ENCODE peak calls at places on chromosomes 6 and 20, in six cellular contexts. One of them, this sample, is unnamed.

GRCh38 chr6:31010393-31011060 is at the start of gene MUC22:
- DNase-seq in kidney: no peak
- DNase-seq in uterus: no peak
- DNase-seq in lower lobe of right lung: no peak
- DNase-seq in neuronal stem cell: no peak
- DNase-seq in osteoblast: peak; percentile 92
- DNase-seq in this sample: no peak

GRCh38 chr6:155247618-155248017 is 16.2 kb upstream of the CLDN20 start:
- DNase-seq in uterus: no peak
- DNase-seq in neuronal stem cell: no peak
- DNase-seq in lower lobe of right lung: no peak
- DNase-seq in kidney: no peak
- DNase-seq in osteoblast: peak; percentile 97
- DNase-seq in this sample: no peak

GRCh38 chr20:32362924-32363364 is 4.8 kb downstream of the ASXL1 start:
- DNase-seq in osteoblast: peak; percentile 79
- DNase-seq in uterus: no peak
- DNase-seq in lower lobe of right lung: no peak
- DNase-seq in kidney: no peak
- DNase-seq in neuronal stem cell: no peak
- DNase-seq in this sample: no peak

GRCh38 chr20:15079594-15080340 is 742.4 kb upstream of the FLRT3 start:
- DNase-seq in kidney: no peak
- DNase-seq in osteoblast: no peak
- DNase-seq in lower lobe of right lung: no peak
- DNase-seq in neuronal stem cell: no peak
- DNase-seq in uterus: no peak
- DNase-seq in this sample: no peak

GRCh38 chr6:23016701-23017100 is 447.3 kb downstream of the HDGFL1 start:
- DNase-seq in neuronal stem cell: no peak
- DNase-seq in uterus: no peak
- DNase-seq in osteoblast: no peak
- DNase-seq in kidney: no peak
- DNase-seq in lower lobe of right lung: no peak
- DNase-seq in this sample: no peak

GRCh38 chr6:26044140-26045045 is 42.8 kb upstream of the HFE start:
- DNase-seq in neuronal stem cell: no peak
- DNase-seq in kidney: peak; percentile 87
- DNase-seq in lower lobe of right lung: peak; percentile 69
- DNase-seq in osteoblast: no peak
- DNase-seq in uterus: no peak
- DNase-seq in this sample: peak; percentile 92

GRCh38 chr6:8329592-8329991 is 105.8 kb downstream of the SLC35B3 start:
- DNase-seq in kidney: no peak
- DNase-seq in lower lobe of right lung: no peak
- DNase-seq in osteoblast: no peak
- DNase-seq in neuronal stem cell: peak; percentile 26
- DNase-seq in uterus: no peak
- DNase-seq in this sample: no peak

GRCh38 chr6:130162421-130162820 is 60.3 kb downstream of the SAMD3 start:
- DNase-seq in neuronal stem cell: no peak
- DNase-seq in kidney: no peak
- DNase-seq in uterus: no peak
- DNase-seq in lower lobe of right lung: no peak
- DNase-seq in osteoblast: no peak
- DNase-seq in this sample: no peak

GRCh38 chr6:111972714-111973678 is 80.9 kb upstream of the CCN6 start:
- DNase-seq in uterus: peak; percentile 78
- DNase-seq in neuronal stem cell: no peak
- DNase-seq in osteoblast: peak; percentile 76
- DNase-seq in lower lobe of right lung: no peak
- DNase-seq in kidney: peak; percentile 73
- DNase-seq in this sample: peak; percentile 47

GRCh38 chr6:131022691-131023090 is 40.4 kb downstream of the EPB41L2 start:
- DNase-seq in neuronal stem cell: no peak
- DNase-seq in kidney: no peak
- DNase-seq in osteoblast: no peak
- DNase-seq in lower lobe of right lung: no peak
- DNase-seq in uterus: no peak
- DNase-seq in this sample: no peak

GRCh38 chr20:46430921-46431712 is 24.7 kb upstream of the ELMO2 start:
- DNase-seq in lower lobe of right lung: no peak
- DNase-seq in osteoblast: no peak
- DNase-seq in uterus: no peak
- DNase-seq in kidney: no peak
- DNase-seq in neuronal stem cell: peak; percentile 18
- DNase-seq in this sample: no peak

GRCh38 chr6:45609141-45609638 is 231.5 kb upstream of the SUPT3H start:
- DNase-seq in osteoblast: no peak
- DNase-seq in kidney: no peak
- DNase-seq in neuronal stem cell: no peak
- DNase-seq in lower lobe of right lung: peak; percentile 49
- DNase-seq in uterus: no peak
- DNase-seq in this sample: no peak

GRCh38 chr6:44221291-44221960 is 2.0 kb upstream of the SLC29A1 start:
- DNase-seq in lower lobe of right lung: peak; percentile 92
- DNase-seq in neuronal stem cell: no peak
- DNase-seq in kidney: peak; percentile 97
- DNase-seq in osteoblast: peak; percentile 99
- DNase-seq in uterus: peak; percentile 90
- DNase-seq in this sample: peak; percentile 98

GRCh38 chr20:32326507-32326851 is 31.7 kb upstream of the ASXL1 start:
- DNase-seq in osteoblast: no peak
- DNase-seq in kidney: no peak
- DNase-seq in neuronal stem cell: no peak
- DNase-seq in lower lobe of right lung: no peak
- DNase-seq in uterus: no peak
- DNase-seq in this sample: no peak

GRCh38 chr6:1737463-1738311 is 128.0 kb downstream of the FOXC1 start:
- DNase-seq in uterus: no peak
- DNase-seq in osteoblast: no peak
- DNase-seq in kidney: no peak
- DNase-seq in neuronal stem cell: no peak
- DNase-seq in lower lobe of right lung: no peak
- DNase-seq in this sample: no peak

GRCh38 chr20:39312107-39312506 is 350.0 kb downstream of the DHX35 start:
- DNase-seq in neuronal stem cell: no peak
- DNase-seq in uterus: no peak
- DNase-seq in lower lobe of right lung: no peak
- DNase-seq in osteoblast: no peak
- DNase-seq in kidney: no peak
- DNase-seq in this sample: no peak

GRCh38 chr6:40809627-40810026 is 222.5 kb upstream of the LRFN2 start:
- DNase-seq in osteoblast: no peak
- DNase-seq in kidney: no peak
- DNase-seq in lower lobe of right lung: no peak
- DNase-seq in neuronal stem cell: no peak
- DNase-seq in uterus: no peak
- DNase-seq in this sample: no peak

GRCh38 chr20:1945134-1945618 is 48.7 kb downstream of the PDYN start:
- DNase-seq in neuronal stem cell: no peak
- DNase-seq in uterus: peak; percentile 54
- DNase-seq in lower lobe of right lung: peak; percentile 82
- DNase-seq in osteoblast: no peak
- DNase-seq in kidney: peak; percentile 83
- DNase-seq in this sample: peak; percentile 92

GRCh38 chr20:56322661-56323060 is 36.1 kb upstream of the FAM210B start:
- DNase-seq in osteoblast: no peak
- DNase-seq in kidney: no peak
- DNase-seq in uterus: no peak
- DNase-seq in lower lobe of right lung: no peak
- DNase-seq in neuronal stem cell: no peak
- DNase-seq in this sample: no peak

GRCh38 chr6:4892785-4893485 is 110.9 kb downstream of the RPP40 start:
- DNase-seq in lower lobe of right lung: no peak
- DNase-seq in osteoblast: peak; percentile 21
- DNase-seq in kidney: no peak
- DNase-seq in neuronal stem cell: no peak
- DNase-seq in uterus: no peak
- DNase-seq in this sample: no peak

GRCh38 chr6:132194529-132194928 is 206.7 kb downstream of the MOXD1 start:
- DNase-seq in lower lobe of right lung: no peak
- DNase-seq in kidney: no peak
- DNase-seq in osteoblast: no peak
- DNase-seq in uterus: no peak
- DNase-seq in neuronal stem cell: no peak
- DNase-seq in this sample: no peak

GRCh38 chr6:46062312-46062711 is 46.7 kb upstream of the CLIC5 start:
- DNase-seq in uterus: no peak
- DNase-seq in kidney: peak; percentile 85
- DNase-seq in lower lobe of right lung: peak; percentile 68
- DNase-seq in osteoblast: no peak
- DNase-seq in neuronal stem cell: no peak
- DNase-seq in this sample: peak; percentile 8

DNA sequence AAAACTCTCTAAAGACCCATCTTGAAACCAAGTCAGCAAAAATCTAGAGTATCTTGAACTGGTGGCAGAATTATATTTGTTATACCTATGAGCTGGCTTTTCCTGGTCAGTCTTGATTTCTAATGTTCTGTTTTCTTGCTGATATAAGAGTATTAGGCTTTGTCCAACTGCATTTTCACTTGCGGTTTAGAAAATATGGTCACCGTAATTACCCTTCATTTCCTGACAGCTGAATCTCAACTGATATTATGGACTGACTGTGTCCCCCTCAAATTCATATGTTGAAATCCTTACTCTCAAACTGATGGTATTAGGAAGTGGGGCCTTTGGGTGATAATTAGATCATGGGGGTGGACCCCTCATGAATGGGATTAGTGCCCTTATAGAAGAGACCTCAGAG is 72.1 kb downstream of the TXLNB start:
- DNase-seq in uterus: no peak
- DNase-seq in osteoblast: no peak
- DNase-seq in kidney: no peak
- DNase-seq in neuronal stem cell: no peak
- DNase-seq in lower lobe of right lung: no peak
- DNase-seq in this sample: no peak
- H3K4me3 ChIP-seq in uterus: no peak overlapping the region
- H3K4me3 ChIP-seq in osteoblast: no peak overlapping the region
- H3K4me3 ChIP-seq in kidney: no peak overlapping the region
- H3K4me3 ChIP-seq in neuronal stem cell: no peak overlapping the region
- H3K4me3 ChIP-seq in lower lobe of right lung: no peak overlapping the region
- H3K4me3 ChIP-seq in this sample: no peak overlapping the region

GRCh38 chr20:44566018-44566417 is 16.4 kb upstream of the PKIG start:
- DNase-seq in osteoblast: no peak
- DNase-seq in uterus: no peak
- DNase-seq in lower lobe of right lung: no peak
- DNase-seq in neuronal stem cell: no peak
- DNase-seq in kidney: no peak
- DNase-seq in this sample: no peak

GRCh38 chr20:44561876-44562275 is 20.5 kb upstream of the PKIG start:
- DNase-seq in kidney: no peak
- DNase-seq in lower lobe of right lung: no peak
- DNase-seq in osteoblast: no peak
- DNase-seq in neuronal stem cell: no peak
- DNase-seq in uterus: no peak
- DNase-seq in this sample: no peak

GRCh38 chr20:44559302-44559701 is 23.1 kb upstream of the PKIG start:
- DNase-seq in neuronal stem cell: no peak
- DNase-seq in uterus: no peak
- DNase-seq in osteoblast: no peak
- DNase-seq in kidney: no peak
- DNase-seq in lower lobe of right lung: no peak
- DNase-seq in this sample: no peak

DNA sequence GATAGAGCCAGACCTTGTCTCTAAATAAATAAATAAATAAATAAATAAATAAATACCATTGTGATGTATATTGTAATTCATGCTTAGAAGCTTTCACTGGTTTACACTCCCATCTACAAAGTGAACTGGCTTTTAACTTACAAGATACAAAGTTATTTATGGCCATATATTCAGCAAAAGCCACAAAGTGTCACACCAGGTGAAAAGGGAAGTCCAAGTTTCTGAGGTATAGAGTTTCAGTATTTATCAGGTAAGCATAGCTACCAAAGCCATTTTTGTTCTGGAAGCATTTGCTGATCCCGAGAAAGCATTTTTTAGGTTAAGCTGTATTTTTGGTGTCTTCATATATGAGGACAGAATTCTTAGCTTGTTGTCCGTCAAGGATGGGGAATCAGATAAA is 22.1 kb upstream of the PKIG start:
- DNase-seq in kidney: no peak
- DNase-seq in lower lobe of right lung: no peak
- DNase-seq in uterus: no peak
- DNase-seq in neuronal stem cell: no peak
- DNase-seq in osteoblast: no peak
- DNase-seq in this sample: no peak
- H3K27ac ChIP-seq in kidney: no peak overlapping the region
- H3K27ac ChIP-seq in lower lobe of right lung: no peak overlapping the region
- H3K27ac ChIP-seq in uterus: no peak overlapping the region
- H3K27ac ChIP-seq in neuronal stem cell: no peak overlapping the region
- H3K27ac ChIP-seq in osteoblast: no peak overlapping the region
- H3K27ac ChIP-seq in this sample: no peak overlapping the region

GRCh38 chr6:90388395-90388794 is 91.8 kb upstream of the BACH2 start:
- DNase-seq in uterus: no peak
- DNase-seq in neuronal stem cell: no peak
- DNase-seq in osteoblast: no peak
- DNase-seq in kidney: no peak
- DNase-seq in lower lobe of right lung: no peak
- DNase-seq in this sample: no peak
- H3K4me1 ChIP-seq in uterus: no peaks in the 10 kb centered on the region
- H3K4me1 ChIP-seq in neuronal stem cell: peaks cover 14% of the 10 kb centered on the region
- H3K4me1 ChIP-seq in osteoblast: no peaks in the 10 kb centered on the region
- H3K4me1 ChIP-seq in kidney: no peaks in the 10 kb centered on the region
- H3K4me1 ChIP-seq in lower lobe of right lung: no peaks in the 10 kb centered on the region
- H3K4me1 ChIP-seq in this sample: no peaks in the 10 kb centered on the region

GRCh38 chr6:68559052-68559451 is 76.0 kb upstream of the ADGRB3 start:
- DNase-seq in uterus: no peak
- DNase-seq in lower lobe of right lung: no peak
- DNase-seq in neuronal stem cell: no peak
- DNase-seq in osteoblast: no peak
- DNase-seq in kidney: no peak
- DNase-seq in this sample: no peak
- H3K4me3 ChIP-seq in uterus: no peak overlapping the region
- H3K4me3 ChIP-seq in lower lobe of right lung: no peak overlapping the region
- H3K4me3 ChIP-seq in neuronal stem cell: no peak overlapping the region
- H3K4me3 ChIP-seq in osteoblast: no peak overlapping the region
- H3K4me3 ChIP-seq in kidney: no peak overlapping the region
- H3K4me3 ChIP-seq in this sample: no peak overlapping the region

GRCh38 chr20:33674294-33675126 is at the start of gene NECAB3:
- DNase-seq in neuronal stem cell: peak; percentile 80
- DNase-seq in osteoblast: peak; percentile 99
- DNase-seq in kidney: peak; percentile 92
- DNase-seq in lower lobe of right lung: peak; percentile 87
- DNase-seq in uterus: peak; percentile 80
- DNase-seq in this sample: peak; percentile 83

GRCh38 chr20:33676652-33677645 is 2.7 kb upstream of the NECAB3 start:
- DNase-seq in lower lobe of right lung: no peak
- DNase-seq in kidney: peak; percentile 78
- DNase-seq in neuronal stem cell: no peak
- DNase-seq in uterus: no peak
- DNase-seq in osteoblast: peak; percentile 77
- DNase-seq in this sample: no peak

GRCh38 chr20:33676121-33676520 is 1.9 kb upstream of the NECAB3 start:
- DNase-seq in uterus: no peak
- DNase-seq in kidney: peak; percentile 65
- DNase-seq in neuronal stem cell: no peak
- DNase-seq in lower lobe of right lung: no peak
- DNase-seq in osteoblast: no peak
- DNase-seq in this sample: no peak

GRCh38 chr20:33673411-33674293 is 576 bp downstream of the NECAB3 start:
- DNase-seq in lower lobe of right lung: peak; percentile 70
- DNase-seq in kidney: peak; percentile 74
- DNase-seq in neuronal stem cell: no peak
- DNase-seq in uterus: no peak
- DNase-seq in osteoblast: peak; percentile 97
- DNase-seq in this sample: peak; percentile 47

GRCh38 chr20:33675127-33675954 is 1.1 kb upstream of the NECAB3 start:
- DNase-seq in kidney: peak; percentile 67
- DNase-seq in neuronal stem cell: no peak
- DNase-seq in lower lobe of right lung: no peak
- DNase-seq in osteoblast: peak; percentile 93
- DNase-seq in uterus: peak; percentile 60
- DNase-seq in this sample: peak; percentile 89
- H3K27ac ChIP-seq in kidney: peak overlapping the region; percentile 79
- H3K27ac ChIP-seq in neuronal stem cell: no peak overlapping the region
- H3K27ac ChIP-seq in lower lobe of right lung: peak overlapping the region; percentile 83
- H3K27ac ChIP-seq in osteoblast: peak overlapping the region; percentile 70
- H3K27ac ChIP-seq in uterus: peak overlapping the region; percentile 90
- H3K27ac ChIP-seq in this sample: peak overlapping the region; percentile 95